ENCODE peak calls at places on chromosomes 13 and 19, in six cellular contexts. L is ELF-1; J is nucleus accumbens; U is esophagus squamous epithelium; V is activated T-helper 1 cell treated with anti-CD3 and anti-CD28 coated beads, Interleukin-2, amount 50 U/mL, for 16 hours; W is smooth muscle cell of the brain vasculature. N is an unnamed sample.

GRCh38 chr19:53549354-53549753 is 11.4 kb downstream of the ZNF331 start:
- DNase-seq in L (no peak), J (no peak), U (no peak), V (no peak), W (no peak), N (no peak)

GRCh38 chr13:37959284-37959683 is 89.7 kb upstream of the TRPC4 start:
- DNase-seq in L (no peak), J (no peak), U (no peak), V (no peak), W (no peak), N (no peak)

GRCh38 chr13:46113596-46113995 is 8.8 kb upstream of the CPB2 start:
- DNase-seq in L (no peak), J (no peak), U (no peak), V (no peak), W (no peak), N (no peak)

GRCh38 chr13:99778500-99778899 is 193.1 kb downstream of the ZIC5 start:
- DNase-seq in L (no peak), J (no peak), U (no peak), V (no peak), W (no peak), N (no peak)

GRCh38 chr19:543912-544608 is at the start of gene GZMM:
- DNase-seq in L (no peak), J (no peak), U (no peak), V (peak; percentile 66), W (no peak), N (no peak)

GRCh38 chr13:31725841-31726240 is 13.5 kb upstream of the RXFP2 start:
- DNase-seq in L (no peak), J (no peak), U (no peak), V (no peak), W (no peak), N (no peak)

GRCh38 chr19:30093966-30094770 is 152.1 kb downstream of the URI1 start:
- DNase-seq in L (no peak), J (no peak), U (no peak), V (no peak), W (no peak), N (no peak)

GRCh38 chr19:50969413-50969760 is at the start of gene KLK6:
- DNase-seq in L (peak; percentile 22), J (peak; percentile 83), U (no peak), V (no peak), W (no peak), N (peak; percentile 48)

GRCh38 chr13:43558312-43558711 is 228.5 kb downstream of the ENOX1 start:
- DNase-seq in L (no peak), J (no peak), U (no peak), V (no peak), W (no peak), N (no peak)

GRCh38 chr19:40755248-40755624 is 4.2 kb downstream of the SNRPA start:
- DNase-seq in L (no peak), J (no peak), U (no peak), V (no peak), W (no peak), N (no peak)

GRCh38 chr19:3821156-3821555 is 35.0 kb upstream of the MATK start:
- DNase-seq in L (peak; percentile 20), J (no peak), U (no peak), V (no peak), W (no peak), N (no peak)

GRCh38 chr19:44640518-44640917 is 3.2 kb upstream of the PVR start:
- DNase-seq in L (no peak), J (no peak), U (no peak), V (no peak), W (no peak), N (no peak)

GRCh38 chr19:17575871-17576757 is 20.7 kb downstream of the COLGALT1 start:
- DNase-seq in L (no peak), J (no peak), U (no peak), V (no peak), W (no peak), N (no peak)

GRCh38 chr19:45446944-45447343 is 20.9 kb upstream of the FOSB start:
- DNase-seq in L (no peak), J (no peak), U (no peak), V (no peak), W (no peak), N (peak; percentile 98)

GRCh38 chr13:95128045-95128643 is 173.1 kb downstream of the ABCC4 start:
- DNase-seq in L (no peak), J (no peak), U (no peak), V (no peak), W (no peak), N (no peak)

GRCh38 chr13:43804461-43805070 is 17.8 kb upstream of the ENOX1 start:
- DNase-seq in L (no peak), J (no peak), U (no peak), V (no peak), W (peak; percentile 82), N (peak; percentile 68)

GRCh38 chr19:41437944-41438574 is 1.7 kb downstream of the DMAC2 start:
- DNase-seq in L (no peak), J (no peak), U (no peak), V (no peak), W (no peak), N (no peak)

GRCh38 chr19:2254052-2254872 is 2.0 kb downstream of the JSRP1 start:
- DNase-seq in L (peak; percentile 64), J (no peak), U (no peak), V (no peak), W (no peak), N (no peak)

GRCh38 chr13:46124531-46124966 is 19.7 kb upstream of the CPB2 start:
- DNase-seq in L (no peak), J (no peak), U (no peak), V (no peak), W (no peak), N (no peak)

GRCh38 chr19:33301900-33302174 is 497 bp downstream of the CEBPA start:
- DNase-seq in L (no peak), J (no peak), U (no peak), V (no peak), W (no peak), N (no peak)

GRCh38 chr19:12000152-12000981 is 35.1 kb downstream of the ZNF433 start:
- DNase-seq in L (no peak), J (no peak), U (no peak), V (no peak), W (no peak), N (no peak)

GRCh38 chr13:75407473-75407872 is 74.5 kb downstream of the TBC1D4 start:
- DNase-seq in L (no peak), J (no peak), U (no peak), V (no peak), W (no peak), N (no peak)

GRCh38 chr13:35690546-35690945 is 214.1 kb upstream of the MAB21L1 start:
- DNase-seq in L (no peak), J (no peak), U (no peak), V (no peak), W (no peak), N (peak; percentile 64)

GRCh38 chr19:5369962-5370367 is 29.4 kb upstream of the PTPRS start:
- DNase-seq in L (peak; percentile 86), J (no peak), U (no peak), V (peak; percentile 13), W (no peak), N (no peak)

GRCh38 chr19:45455707-45456499 is 11.9 kb upstream of the FOSB start:
- DNase-seq in L (peak; percentile 99), J (no peak), U (no peak), V (peak; percentile 53), W (peak; percentile 95), N (peak; percentile 96)

GRCh38 chr13:36814465-36814864 is 4.6 kb upstream of the RFXAP start:
- DNase-seq in L (no peak), J (no peak), U (no peak), V (no peak), W (no peak), N (peak; percentile 9)

GRCh38 chr13:72990883-72991282 is 67.9 kb upstream of the KLF5 start:
- DNase-seq in L (no peak), J (no peak), U (no peak), V (no peak), W (no peak), N (no peak)

GRCh38 chr19:53903055-53903680 is 5.9 kb upstream of the CACNG7 start:
- DNase-seq in L (peak; percentile 69), J (no peak), U (no peak), V (no peak), W (no peak), N (no peak)

GRCh38 chr13:110925023-110925608 is 10.2 kb upstream of the ANKRD10 start:
- DNase-seq in L (peak; percentile 67), J (no peak), U (no peak), V (no peak), W (no peak), N (no peak)

GRCh38 chr19:56137405-56137804 is 3.7 kb upstream of the ZNF444 start:
- DNase-seq in L (no peak), J (no peak), U (no peak), V (no peak), W (no peak), N (no peak)

GRCh38 chr13:60267498-60268202 is 103.9 kb upstream of the DIAPH3 start:
- DNase-seq in L (peak; percentile 64), J (no peak), U (no peak), V (no peak), W (no peak), N (no peak)

GRCh38 chr19:38977445-38978314 is 2.1 kb upstream of the FBXO17 start:
- DNase-seq in L (peak; percentile 59), J (no peak), U (no peak), V (no peak), W (no peak), N (peak; percentile 70)

GRCh38 chr13:110913322-110913721 is 1.5 kb downstream of the ANKRD10 start:
- DNase-seq in L (peak; percentile 19), J (no peak), U (no peak), V (no peak), W (no peak), N (peak; percentile 32)

GRCh38 chr19:1401138-1401888 is at the start of gene GAMT:
- DNase-seq in L (no peak), J (no peak), U (no peak), V (peak; percentile 45), W (no peak), N (no peak)

GRCh38 chr13:112781881-112782361 is 92.1 kb downstream of the ATP11A start:
- DNase-seq in L (no peak), J (no peak), U (no peak), V (no peak), W (no peak), N (no peak)

N was measured in foreskin keratinocyte.